ENCODE peak calls at places on chromosomes 2 and 18, in nine cellular contexts. One of them, this sample, is unnamed.
A peak's percentile ranks its signal among the peaks of the same experiment; 100 is the strongest.

GRCh38 chr2:6828299-6828584 is 37.5 kb downstream of the CMPK2 start:
- DNase-seq in A549: no peak
- DNase-seq in GM13977: no peak
- DNase-seq in AG10803: peak; percentile 49
- DNase-seq in mesenteric fat pad: no peak
- DNase-seq in M059J: peak; percentile 60
- DNase-seq in Right ventricle myocardium superior: no peak
- DNase-seq in heart left ventricle: no peak
- DNase-seq in kidney tubule cell: peak; percentile 22
- DNase-seq in this sample: no peak

GRCh38 chr2:8586397-8587051 is 95.3 kb upstream of the ID2 start:
- DNase-seq in A549: no peak
- DNase-seq in GM13977: no peak
- DNase-seq in AG10803: no peak
- DNase-seq in mesenteric fat pad: no peak
- DNase-seq in M059J: no peak
- DNase-seq in Right ventricle myocardium superior: no peak
- DNase-seq in heart left ventricle: no peak
- DNase-seq in kidney tubule cell: no peak
- DNase-seq in this sample: no peak

GRCh38 chr2:205708231-205708631 is 25.9 kb downstream of the NRP2 start:
- DNase-seq in A549: no peak
- DNase-seq in GM13977: no peak
- DNase-seq in AG10803: peak; percentile 59
- DNase-seq in mesenteric fat pad: no peak
- DNase-seq in M059J: peak; percentile 95
- DNase-seq in Right ventricle myocardium superior: no peak
- DNase-seq in heart left ventricle: no peak
- DNase-seq in kidney tubule cell: peak; percentile 79
- DNase-seq in this sample: no peak

GRCh38 chr2:100527420-100528015 is 35.3 kb upstream of the PDCL3 start:
- DNase-seq in A549: no peak
- DNase-seq in GM13977: no peak
- DNase-seq in AG10803: no peak
- DNase-seq in mesenteric fat pad: no peak
- DNase-seq in M059J: no peak
- DNase-seq in Right ventricle myocardium superior: no peak
- DNase-seq in heart left ventricle: no peak
- DNase-seq in kidney tubule cell: no peak
- DNase-seq in this sample: no peak

GRCh38 chr2:104447831-104448434 is 406.0 kb upstream of the POU3F3 start:
- DNase-seq in A549: no peak
- DNase-seq in GM13977: no peak
- DNase-seq in AG10803: no peak
- DNase-seq in mesenteric fat pad: no peak
- DNase-seq in M059J: no peak
- DNase-seq in Right ventricle myocardium superior: no peak
- DNase-seq in heart left ventricle: no peak
- DNase-seq in kidney tubule cell: peak; percentile 41
- DNase-seq in this sample: no peak

GRCh38 chr2:143745060-143745459 is 615.8 kb downstream of the ARHGAP15 start:
- DNase-seq in A549: no peak
- DNase-seq in GM13977: no peak
- DNase-seq in AG10803: no peak
- DNase-seq in mesenteric fat pad: no peak
- DNase-seq in M059J: no peak
- DNase-seq in Right ventricle myocardium superior: no peak
- DNase-seq in heart left ventricle: no peak
- DNase-seq in kidney tubule cell: peak; percentile 81
- DNase-seq in this sample: no peak

GRCh38 chr2:7744827-7745226 is 827.6 kb downstream of the RNF144A start:
- DNase-seq in A549: no peak
- DNase-seq in GM13977: no peak
- DNase-seq in AG10803: no peak
- DNase-seq in mesenteric fat pad: no peak
- DNase-seq in M059J: peak; percentile 27
- DNase-seq in Right ventricle myocardium superior: no peak
- DNase-seq in heart left ventricle: no peak
- DNase-seq in kidney tubule cell: no peak
- DNase-seq in this sample: no peak

GRCh38 chr2:740446-741293 is 63.5 kb upstream of the TMEM18 start:
- DNase-seq in A549: peak; percentile 84
- DNase-seq in GM13977: no peak
- DNase-seq in AG10803: peak; percentile 83
- DNase-seq in mesenteric fat pad: no peak
- DNase-seq in M059J: peak; percentile 95
- DNase-seq in Right ventricle myocardium superior: peak; percentile 75
- DNase-seq in heart left ventricle: peak; percentile 87
- DNase-seq in kidney tubule cell: peak; percentile 96
- DNase-seq in this sample: peak; percentile 36

GRCh38 chr2:190084704-190085103 is 22.2 kb upstream of the MSTN start:
- DNase-seq in A549: no peak
- DNase-seq in GM13977: no peak
- DNase-seq in AG10803: no peak
- DNase-seq in mesenteric fat pad: no peak
- DNase-seq in M059J: no peak
- DNase-seq in Right ventricle myocardium superior: no peak
- DNase-seq in heart left ventricle: no peak
- DNase-seq in kidney tubule cell: no peak
- DNase-seq in this sample: no peak

GRCh38 chr2:99543247-99543646 is 53.4 kb upstream of the REV1 start:
- DNase-seq in A549: no peak
- DNase-seq in GM13977: no peak
- DNase-seq in AG10803: no peak
- DNase-seq in mesenteric fat pad: no peak
- DNase-seq in M059J: no peak
- DNase-seq in Right ventricle myocardium superior: no peak
- DNase-seq in heart left ventricle: no peak
- DNase-seq in kidney tubule cell: no peak
- DNase-seq in this sample: no peak

GRCh38 chr2:62099523-62100175 is 96.3 kb upstream of the B3GNT2 start:
- DNase-seq in A549: no peak
- DNase-seq in GM13977: peak; percentile 44
- DNase-seq in AG10803: no peak
- DNase-seq in mesenteric fat pad: no peak
- DNase-seq in M059J: no peak
- DNase-seq in Right ventricle myocardium superior: no peak
- DNase-seq in heart left ventricle: no peak
- DNase-seq in kidney tubule cell: no peak
- DNase-seq in this sample: no peak

GRCh38 chr2:3174626-3175567 is 202.7 kb downstream of the EIPR1 start:
- DNase-seq in A549: no peak
- DNase-seq in GM13977: no peak
- DNase-seq in AG10803: no peak
- DNase-seq in mesenteric fat pad: peak; percentile 74
- DNase-seq in M059J: no peak
- DNase-seq in Right ventricle myocardium superior: peak; percentile 31
- DNase-seq in heart left ventricle: no peak
- DNase-seq in kidney tubule cell: no peak
- DNase-seq in this sample: peak; percentile 61

GRCh38 chr18:78986018-78986481 is 6.4 kb downstream of the SALL3 start:
- DNase-seq in A549: peak; percentile 10
- DNase-seq in GM13977: no peak
- DNase-seq in AG10803: no peak
- DNase-seq in mesenteric fat pad: no peak
- DNase-seq in M059J: peak; percentile 21
- DNase-seq in Right ventricle myocardium superior: peak; percentile 38
- DNase-seq in heart left ventricle: no peak
- DNase-seq in kidney tubule cell: peak; percentile 22
- DNase-seq in this sample: no peak

GRCh38 chr2:9089831-9090230 is 86.3 kb upstream of the MBOAT2 start:
- DNase-seq in A549: no peak
- DNase-seq in GM13977: no peak
- DNase-seq in AG10803: peak; percentile 34
- DNase-seq in mesenteric fat pad: no peak
- DNase-seq in M059J: peak; percentile 22
- DNase-seq in Right ventricle myocardium superior: no peak
- DNase-seq in heart left ventricle: no peak
- DNase-seq in kidney tubule cell: no peak
- DNase-seq in this sample: no peak

GRCh38 chr18:32469190-32469611 is 1.5 kb downstream of the GAREM1 start:
- DNase-seq in A549: peak; percentile 12
- DNase-seq in GM13977: no peak
- DNase-seq in AG10803: peak; percentile 5
- DNase-seq in mesenteric fat pad: no peak
- DNase-seq in M059J: peak; percentile 3
- DNase-seq in Right ventricle myocardium superior: peak; percentile 61
- DNase-seq in heart left ventricle: peak; percentile 63
- DNase-seq in kidney tubule cell: peak; percentile 65
- DNase-seq in this sample: peak; percentile 76

GRCh38 chr2:217162533-217162932 is 302.7 kb upstream of the TNP1 start:
- DNase-seq in A549: no peak
- DNase-seq in GM13977: no peak
- DNase-seq in AG10803: peak; percentile 85
- DNase-seq in mesenteric fat pad: no peak
- DNase-seq in M059J: peak; percentile 95
- DNase-seq in Right ventricle myocardium superior: no peak
- DNase-seq in heart left ventricle: no peak
- DNase-seq in kidney tubule cell: peak; percentile 45
- DNase-seq in this sample: no peak

GRCh38 chr2:112880696-112881095 is 30.3 kb upstream of the IL37 start:
- DNase-seq in A549: no peak
- DNase-seq in GM13977: no peak
- DNase-seq in AG10803: peak; percentile 3
- DNase-seq in mesenteric fat pad: no peak
- DNase-seq in M059J: peak; percentile 22
- DNase-seq in Right ventricle myocardium superior: no peak
- DNase-seq in heart left ventricle: no peak
- DNase-seq in kidney tubule cell: no peak
- DNase-seq in this sample: no peak

GRCh38 chr2:65228249-65228750 is 669 bp downstream of the ACTR2 start:
- DNase-seq in A549: no peak
- DNase-seq in GM13977: peak; percentile 57
- DNase-seq in AG10803: peak; percentile 49
- DNase-seq in mesenteric fat pad: no peak
- DNase-seq in M059J: peak; percentile 60
- DNase-seq in Right ventricle myocardium superior: no peak
- DNase-seq in heart left ventricle: no peak
- DNase-seq in kidney tubule cell: peak; percentile 70
- DNase-seq in this sample: no peak

GRCh38 chr2:64537991-64538390 is 13.9 kb downstream of the AFTPH start:
- DNase-seq in A549: no peak
- DNase-seq in GM13977: no peak
- DNase-seq in AG10803: no peak
- DNase-seq in mesenteric fat pad: no peak
- DNase-seq in M059J: no peak
- DNase-seq in Right ventricle myocardium superior: no peak
- DNase-seq in heart left ventricle: no peak
- DNase-seq in kidney tubule cell: no peak
- DNase-seq in this sample: no peak

GRCh38 chr18:44758821-44759624 is 78.3 kb downstream of the SETBP1 start:
- DNase-seq in A549: no peak
- DNase-seq in GM13977: peak; percentile 78
- DNase-seq in AG10803: no peak
- DNase-seq in mesenteric fat pad: no peak
- DNase-seq in M059J: no peak
- DNase-seq in Right ventricle myocardium superior: no peak
- DNase-seq in heart left ventricle: no peak
- DNase-seq in kidney tubule cell: no peak
- DNase-seq in this sample: no peak

GRCh38 chr18:50190236-50190635 is 4.7 kb downstream of the MYO5B start:
- DNase-seq in A549: no peak
- DNase-seq in GM13977: no peak
- DNase-seq in AG10803: no peak
- DNase-seq in mesenteric fat pad: no peak
- DNase-seq in M059J: peak; percentile 5
- DNase-seq in Right ventricle myocardium superior: no peak
- DNase-seq in heart left ventricle: no peak
- DNase-seq in kidney tubule cell: peak; percentile 91
- DNase-seq in this sample: no peak

GRCh38 chr2:39708003-39708402 is 42.3 kb downstream of the TMEM178A start:
- DNase-seq in A549: no peak
- DNase-seq in GM13977: no peak
- DNase-seq in AG10803: no peak
- DNase-seq in mesenteric fat pad: no peak
- DNase-seq in M059J: no peak
- DNase-seq in Right ventricle myocardium superior: no peak
- DNase-seq in heart left ventricle: no peak
- DNase-seq in kidney tubule cell: no peak
- DNase-seq in this sample: no peak

This sample was measured in tibial artery.